ENCODE peak calls at places on chromosomes 3 and 15, in seven cellular contexts. M, N, D, I, Q, P and H are unnamed samples.

GRCh38 chr3:69033470-69033869 is 18.7 kb downstream of the TMF1 start:
- DNase-seq in D (no peak), P (no peak), I (no peak), M (peak; percentile 15), N (peak; percentile 53), Q (no peak), H (no peak)

GRCh38 chr15:58410353-58410752 is 21.4 kb upstream of the LIPC start:
- DNase-seq in M (no peak), P (peak; percentile 19), N (no peak), I (no peak), D (no peak), Q (no peak), H (peak; percentile 24)

GRCh38 chr15:45435124-45435903 is 57.0 kb upstream of the GATM start:
- DNase-seq in N (no peak), P (no peak), D (no peak), M (no peak), I (no peak), Q (no peak), H (no peak)

GRCh38 chr15:57395292-57395691 is 19.0 kb downstream of the CGNL1 start:
- DNase-seq in I (no peak), P (peak; percentile 47), D (no peak), M (no peak), Q (no peak), N (peak; percentile 96), H (no peak)

GRCh38 chr3:100436951-100437350 is 35.6 kb downstream of the LNP1 start:
- DNase-seq in I (no peak), D (no peak), Q (no peak), M (no peak), N (peak; percentile 16), P (no peak), H (no peak)

GRCh38 chr15:99707481-99708270 is 25.6 kb downstream of the LYSMD4 start:
- DNase-seq in M (no peak), Q (no peak), N (peak; percentile 71), I (no peak), P (peak; percentile 44), D (no peak), H (no peak)

GRCh38 chr3:127038923-127039581 is 56.1 kb downstream of the PLXNA1 start:
- DNase-seq in I (no peak), D (peak; percentile 13), M (no peak), Q (peak; percentile 28), N (no peak), P (no peak), H (no peak)

GRCh38 chr3:73621388-73621787 is 3.4 kb downstream of the PDZRN3 start:
- DNase-seq in M (no peak), Q (no peak), P (no peak), N (no peak), I (no peak), D (no peak), H (no peak)

GRCh38 chr3:71063768-71064287 is 519.7 kb downstream of the FOXP1 start:
- DNase-seq in Q (no peak), I (peak; percentile 31), P (no peak), M (peak; percentile 19), N (peak; percentile 53), D (no peak), H (no peak)

GRCh38 chr3:23800731-23801130 is 5.0 kb upstream of the UBE2E1 start:
- DNase-seq in Q (no peak), I (no peak), M (no peak), D (no peak), P (peak; percentile 32), N (peak; percentile 14), H (no peak)
- TF ChIP-seq CTCF in Q (peak; percentile 23), I (no peak), M (no peak), D (peak; percentile 29), P (peak; percentile 1), N (peak; percentile 18), H (peak; percentile 41)

GRCh38 chr3:161101609-161102008 is 3.5 kb downstream of the B3GALNT1 start:
- DNase-seq in Q (no peak), I (no peak), P (no peak), M (no peak), D (no peak), N (no peak), H (no peak)

GRCh38 chr3:161100994-161101393 is 4.2 kb downstream of the B3GALNT1 start:
- DNase-seq in I (peak; percentile 50), D (no peak), P (no peak), M (peak; percentile 22), Q (no peak), N (no peak), H (no peak)

DNA sequence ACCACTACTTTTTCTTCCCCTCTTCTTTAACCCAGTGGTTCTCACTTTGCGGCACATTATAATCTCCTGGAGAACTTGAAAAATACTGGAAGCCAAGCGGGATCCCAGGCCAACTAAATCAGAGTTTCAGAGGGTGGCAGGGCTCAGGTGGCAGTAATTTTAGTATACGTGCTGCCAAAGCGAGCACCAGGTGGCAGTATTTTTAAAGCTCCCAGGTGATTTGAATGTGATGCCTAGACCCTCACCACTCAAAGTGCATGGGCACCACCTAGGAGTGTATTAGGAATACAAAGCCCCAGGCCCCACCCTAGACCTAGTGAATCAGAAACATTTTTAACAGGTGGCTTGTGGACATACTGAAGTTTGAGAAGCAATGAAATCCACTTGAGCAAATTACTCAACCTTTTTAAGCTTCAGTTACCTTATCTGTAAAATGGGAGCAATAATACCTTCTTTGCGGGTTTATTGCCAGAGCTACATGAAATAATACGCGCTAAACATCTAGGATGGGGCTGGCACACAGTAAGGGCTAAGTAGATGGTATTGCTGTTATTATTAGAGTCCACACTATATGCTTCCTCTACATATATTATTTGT is 8.3 kb downstream of the B3GALNT1 start:
- DNase-seq in D (no peak), P (peak; percentile 25), N (peak; percentile 11), I (no peak), Q (no peak), M (peak; percentile 68), H (no peak)
- TF ChIP-seq CTCF in D (no peak), P (peak; percentile 30), N (peak; percentile 1), I (no peak), Q (peak; percentile 34), M (peak; percentile 91), H (peak; percentile 27)

GRCh38 chr3:123446210-123446609 is 2.7 kb downstream of the ADCY5 start:
- DNase-seq in P (no peak), I (no peak), M (no peak), N (no peak), D (no peak), Q (no peak), H (no peak)

GRCh38 chr3:123444023-123444422 is 4.9 kb downstream of the ADCY5 start:
- DNase-seq in Q (no peak), I (no peak), M (no peak), D (no peak), P (no peak), N (no peak), H (no peak)

GRCh38 chr3:123445702-123446101 is 3.2 kb downstream of the ADCY5 start:
- DNase-seq in D (no peak), Q (no peak), I (no peak), N (no peak), P (no peak), M (no peak), H (no peak)

GRCh38 chr3:123442908-123443307 is 6.0 kb downstream of the ADCY5 start:
- DNase-seq in I (no peak), N (no peak), P (no peak), Q (no peak), M (no peak), D (no peak), H (no peak)

GRCh38 chr3:123444744-123445143 is 4.1 kb downstream of the ADCY5 start:
- DNase-seq in Q (no peak), M (no peak), I (no peak), N (no peak), P (no peak), D (no peak), H (no peak)
- TF ChIP-seq CTCF in Q (peak; percentile 10), M (no peak), I (no peak), N (no peak), P (no peak), D (no peak), H (no peak)

DNA sequence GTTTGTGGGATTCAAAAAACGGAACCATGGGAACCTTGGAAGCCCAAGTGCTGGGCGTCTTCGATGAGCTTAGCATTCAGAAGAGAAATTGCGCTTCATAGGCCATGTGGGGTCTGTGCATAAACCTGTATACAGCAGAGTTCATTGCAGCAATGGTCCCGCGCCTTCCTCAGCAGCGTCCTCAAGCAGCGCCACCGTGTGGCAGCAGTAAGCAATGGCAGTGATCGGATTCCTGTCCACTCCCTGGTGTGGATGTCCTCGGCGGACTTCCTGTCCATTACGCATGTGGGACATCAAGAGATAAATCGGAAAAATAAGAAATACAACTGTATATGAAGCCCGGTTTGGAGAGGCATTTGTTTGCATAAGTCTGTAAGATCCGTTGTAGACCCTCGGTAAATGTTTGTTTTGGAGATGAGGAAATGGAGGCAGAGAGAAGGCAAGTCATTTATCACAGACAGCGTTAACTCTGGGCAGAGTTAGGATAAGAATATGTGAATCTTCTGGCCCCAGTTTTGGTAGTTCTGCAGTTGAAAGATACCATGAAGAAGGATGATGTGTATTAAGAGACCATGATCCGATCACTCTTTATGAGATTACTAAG is 57.7 kb downstream of the CNTN4 start:
- DNase-seq in N (no peak), P (peak; percentile 29), D (no peak), Q (no peak), I (no peak), M (no peak), H (peak; percentile 15)
- TF ChIP-seq CTCF in N (peak; percentile 10), P (peak; percentile 67), D (no peak), Q (peak; percentile 39), I (no peak), M (no peak), H (peak; percentile 67)